ENCODE peak calls at places on chromosomes 12 and 14, in five cellular contexts. X is bronchial epithelial cell, W is astrocyte, C is tibial nerve, R is pancreas. O is an unnamed sample.

GRCh38 chr12:108807996-108808725 is 49.2 kb downstream of the SSH1 start:
- DNase-seq in X (no peak), W (no peak), C (no peak), R (no peak), O (no peak)

GRCh38 chr14:37221073-37221472 is 23.3 kb downstream of the MIPOL1 start:
- DNase-seq in X (no peak), W (no peak), C (no peak), R (no peak), O (no peak)

GRCh38 chr12:6444704-6445688 is at the start of gene CD27:
- DNase-seq in X (no peak), W (no peak), C (no peak), R (no peak), O (no peak)

GRCh38 chr12:53268637-53269562 is 801 bp downstream of the ESPL1 start:
- DNase-seq in X (no peak), W (no peak), C (no peak), R (no peak), O (no peak)

GRCh38 chr12:92199846-92200576 is 54.4 kb upstream of the BTG1 start:
- DNase-seq in X (no peak), W (no peak), C (no peak), R (no peak), O (no peak)

GRCh38 chr12:4143909-4144308 is 129.7 kb upstream of the CCND2 start:
- DNase-seq in X (no peak), W (no peak), C (no peak), R (no peak), O (no peak)

GRCh38 chr14:101001311-101002069 is 98.0 kb upstream of the RTL1 start:
- DNase-seq in X (peak; percentile 93), W (peak; percentile 90), C (no peak), R (no peak), O (peak; percentile 55)

GRCh38 chr12:64585085-64585484 is 25.2 kb upstream of the RASSF3 start:
- DNase-seq in X (no peak), W (no peak), C (no peak), R (no peak), O (no peak)

GRCh38 chr14:81454572-81455218 is 54.6 kb upstream of the STON2 start:
- DNase-seq in X (no peak), W (no peak), C (no peak), R (no peak), O (no peak)

GRCh38 chr12:120388711-120389431 is 19.9 kb upstream of the MSI1 start:
- DNase-seq in X (no peak), W (no peak), C (no peak), R (no peak), O (no peak)

GRCh38 chr12:6821674-6822433 is at the start of gene GPR162:
- DNase-seq in X (no peak), W (peak; percentile 37), C (no peak), R (no peak), O (no peak)

GRCh38 chr12:115599251-115599811 is 678.2 kb downstream of the MED13L start:
- DNase-seq in X (no peak), W (peak; percentile 62), C (no peak), R (no peak), O (no peak)

GRCh38 chr14:86865934-86866333 is 1127.0 kb downstream of the GALC start:
- DNase-seq in X (no peak), W (no peak), C (no peak), R (no peak), O (no peak)

GRCh38 chr12:4763549-4763948 is 43.3 kb downstream of the GALNT8 start:
- DNase-seq in X (peak; percentile 12), W (no peak), C (no peak), R (no peak), O (no peak)

GRCh38 chr14:73680821-73681220 is 33.4 kb downstream of the PNMA1 start:
- DNase-seq in X (peak; percentile 42), W (no peak), C (no peak), R (no peak), O (no peak)

GRCh38 chr14:73674986-73675385 is 30.2 kb downstream of the DNAL1 start:
- DNase-seq in X (peak; percentile 6), W (no peak), C (no peak), R (no peak), O (no peak)
- TF ChIP-seq CTCF in X (no peak), W (no peak), C (no peak), R (no peak), O (no peak)

DNA sequence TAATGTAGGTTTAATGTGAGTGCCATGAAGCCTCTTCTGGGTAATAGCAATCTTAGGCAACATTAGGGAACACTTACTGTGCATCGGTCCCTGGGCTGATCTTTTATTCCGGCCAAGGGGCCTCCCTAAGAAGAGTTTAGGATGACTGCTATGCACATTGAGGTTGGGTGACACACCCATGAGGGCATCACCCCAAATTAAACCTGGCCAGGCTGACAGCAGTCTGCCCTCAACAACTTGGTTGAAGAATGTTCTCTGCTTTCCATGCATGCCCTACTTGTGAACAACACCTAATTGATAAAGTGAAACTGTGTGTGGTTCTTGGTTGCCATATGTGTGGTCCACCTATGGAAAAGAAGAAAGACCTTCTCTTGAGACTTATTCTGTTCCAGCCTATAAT is 1098.0 kb downstream of the BCL11B start:
- DNase-seq in X (no peak), W (no peak), C (no peak), R (no peak), O (no peak)
- H3K4me3 ChIP-seq in X (no peak overlapping the region), W (no peak overlapping the region), C (no peak overlapping the region), R (no peak overlapping the region), O (no peak overlapping the region)

GRCh38 chr12:57630891-57631433 is 2.0 kb downstream of the B4GALNT1 start:
- DNase-seq in X (no peak), W (no peak), C (no peak), R (no peak), O (no peak)

GRCh38 chr12:57629897-57630471 is 3.0 kb downstream of the B4GALNT1 start:
- DNase-seq in X (no peak), W (no peak), C (no peak), R (no peak), O (no peak)

GRCh38 chr12:57631566-57632368 is 1.2 kb downstream of the B4GALNT1 start:
- DNase-seq in X (no peak), W (no peak), C (no peak), R (no peak), O (no peak)

GRCh38 chr12:57632369-57632897 is 568 bp downstream of the B4GALNT1 start:
- DNase-seq in X (no peak), W (no peak), C (no peak), R (no peak), O (no peak)

GRCh38 chr12:57632898-57633825 is at the start of gene B4GALNT1:
- DNase-seq in X (peak; percentile 26), W (no peak), C (no peak), R (no peak), O (no peak)
- TF ChIP-seq CTCF in X (peak; percentile 91), W (peak; percentile 49), C (peak; percentile 92), R (peak; percentile 71), O (peak; percentile 84)

DNA sequence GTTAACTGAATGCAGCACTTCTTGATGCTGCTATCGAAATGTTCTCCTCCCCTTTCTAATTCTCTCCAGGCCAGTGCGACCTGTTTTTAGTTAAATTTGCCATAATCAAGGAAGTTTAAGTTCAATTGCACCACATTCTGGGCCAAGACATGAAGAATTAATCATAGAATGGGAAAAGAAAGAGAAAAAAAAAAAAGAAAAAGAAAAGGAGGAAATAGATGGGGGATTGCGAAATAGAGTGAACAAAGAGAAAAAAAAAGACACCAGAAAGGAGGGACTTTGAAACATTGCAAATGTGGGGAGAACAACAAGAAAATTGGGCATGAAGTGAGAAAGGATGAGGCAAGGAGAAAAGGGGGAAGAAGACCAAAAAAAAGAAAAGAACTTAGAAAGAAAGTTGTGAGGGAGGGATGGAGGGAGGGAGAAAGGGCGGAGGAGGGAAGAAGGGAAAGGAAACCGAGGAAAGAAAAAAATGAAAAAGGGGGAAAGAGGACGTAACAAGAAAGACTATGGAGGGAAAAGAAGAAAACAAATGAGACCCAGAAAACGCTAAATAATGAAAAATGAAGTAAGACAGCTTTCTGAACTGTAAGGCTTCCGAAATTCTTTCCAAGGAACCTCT is 32.8 kb upstream of the TBX5 start:
- DNase-seq in X (no peak), W (no peak), C (no peak), R (no peak), O (no peak)
- H3K4me3 ChIP-seq in X (no peak overlapping the region), W (no peak overlapping the region), C (no peak overlapping the region), R (no peak overlapping the region), O (no peak overlapping the region)

GRCh38 chr12:70849265-70849960 is 71.1 kb downstream of the PTPRR start:
- DNase-seq in X (peak; percentile 41), W (peak; percentile 33), C (no peak), R (no peak), O (no peak)
- TF ChIP-seq CTCF in X (peak; percentile 19), W (peak; percentile 43), C (peak; percentile 17), R (no peak), O (peak; percentile 31)

DNA sequence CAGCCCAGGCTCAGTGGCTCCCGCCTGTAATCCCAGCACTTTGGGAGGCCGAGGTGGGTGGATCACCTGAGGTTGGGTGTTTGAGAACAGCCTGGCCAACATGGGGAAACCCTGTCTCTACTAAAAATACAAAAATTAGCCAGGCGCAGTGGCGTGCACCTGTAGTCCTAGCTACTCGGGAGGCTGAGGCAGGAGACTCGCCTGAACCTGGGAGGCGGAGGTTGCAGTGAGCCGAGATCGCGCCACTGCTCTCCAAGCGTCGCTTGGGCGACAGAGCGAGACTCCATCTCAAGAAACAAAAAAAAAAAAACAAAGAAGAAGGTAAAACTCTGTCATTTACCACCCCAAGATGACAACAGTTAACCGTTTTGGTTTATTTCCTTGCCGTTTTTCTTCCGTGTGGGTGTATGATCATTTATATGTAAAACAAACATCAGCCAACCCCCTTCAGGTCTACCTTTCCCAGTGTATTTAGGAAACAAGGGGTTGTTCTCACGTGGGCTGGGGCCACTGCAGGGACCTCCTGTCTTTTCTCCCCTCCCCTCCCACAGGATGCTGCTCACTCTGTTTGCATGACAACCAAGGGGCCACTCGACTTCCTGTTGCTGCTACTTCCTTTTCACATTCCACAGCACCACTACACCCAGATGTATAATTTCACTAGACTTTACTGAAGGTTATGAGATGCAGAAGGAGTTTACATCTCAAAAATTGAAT is 13.6 kb downstream of the TTC9 start:
- DNase-seq in X (no peak), W (no peak), C (no peak), R (no peak), O (no peak)
- H3K4me3 ChIP-seq in X (no peak overlapping the region), W (no peak overlapping the region), C (no peak overlapping the region), R (no peak overlapping the region), O (no peak overlapping the region)

DNA sequence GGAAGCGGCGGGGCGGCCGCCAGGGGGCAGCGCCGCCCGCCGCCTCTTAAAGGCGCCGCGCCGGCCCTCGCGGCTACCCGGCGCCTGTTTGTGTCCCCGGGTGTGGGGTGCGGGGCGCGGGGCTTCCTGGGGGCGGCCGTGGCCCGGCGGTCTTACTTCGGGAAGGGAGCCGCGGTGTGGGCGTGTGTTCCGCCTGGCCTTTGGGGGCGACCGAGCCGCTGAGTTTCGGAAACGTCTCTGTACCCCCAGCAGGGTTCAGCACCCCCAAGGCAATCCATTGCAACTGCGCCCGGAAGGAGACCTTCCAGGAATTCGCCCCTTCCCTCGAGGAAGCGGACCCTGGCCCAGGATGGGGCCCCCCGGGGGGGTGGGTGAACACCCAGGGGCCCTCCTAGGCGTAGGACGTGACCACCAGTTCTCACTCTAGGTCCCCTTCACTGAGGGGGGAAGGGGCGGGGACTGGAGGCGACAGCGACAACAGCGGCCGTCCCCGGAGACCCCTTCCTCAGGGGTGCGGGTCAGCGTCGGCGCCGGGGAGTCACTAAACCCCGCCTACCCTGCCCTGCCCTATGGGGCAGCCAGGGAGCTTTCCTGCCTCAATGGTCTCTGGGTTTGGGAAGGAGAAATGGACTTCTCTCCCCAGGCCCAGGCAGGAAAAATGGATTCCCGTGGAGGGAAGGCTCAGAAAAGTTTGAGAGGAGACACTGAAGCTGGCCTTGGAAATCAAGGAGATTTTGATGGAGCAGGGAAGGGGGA is at the start of gene ITPK1:
- DNase-seq in X (peak; percentile 11), W (no peak), C (peak; percentile 33), R (peak; percentile 35), O (no peak)
- TF ChIP-seq CTCF in X (peak; percentile 30), W (no peak), C (peak; percentile 7), R (no peak), O (no peak)

GRCh38 chr12:13203028-13203922 is 6.7 kb downstream of the EMP1 start:
- DNase-seq in X (no peak), W (no peak), C (peak; percentile 54), R (no peak), O (no peak)
- H3K4me3 ChIP-seq in X (no peak overlapping the region), W (no peak overlapping the region), C (no peak overlapping the region), R (no peak overlapping the region), O (peak overlapping the region; percentile 5)